ENCODE peak calls at places on chromosomes 16 and 17, in four cellular contexts. One of them, this sample, is unnamed.

GRCh38 chr16:55039931-55040330 is 109.3 kb downstream of the IRX5 start:
- DNase-seq in K562: no peak
- DNase-seq in HepG2: no peak
- DNase-seq in GM12878: no peak
- DNase-seq in this sample: no peak

GRCh38 chr17:45265823-45266222 is 3.9 kb upstream of the SPATA32 start:
- DNase-seq in K562: no peak
- DNase-seq in HepG2: no peak
- DNase-seq in GM12878: no peak
- DNase-seq in this sample: no peak

GRCh38 chr17:7336240-7337175 is at the start of gene ACAP1:
- DNase-seq in K562: peak
- DNase-seq in HepG2: no peak
- DNase-seq in GM12878: no peak
- DNase-seq in this sample: no peak

GRCh38 chr17:81648013-81648706 is 8.2 kb downstream of the PDE6G start:
- DNase-seq in K562: no peak
- DNase-seq in HepG2: no peak
- DNase-seq in GM12878: no peak
- DNase-seq in this sample: peak

GRCh38 chr16:3652373-3653037 is 2.0 kb upstream of the DNASE1 start:
- DNase-seq in K562: no peak
- DNase-seq in HepG2: peak
- DNase-seq in GM12878: no peak
- DNase-seq in this sample: peak

GRCh38 chr16:24282129-24282528 is 26.0 kb downstream of the CACNG3 start:
- DNase-seq in K562: no peak
- DNase-seq in HepG2: no peak
- DNase-seq in GM12878: no peak
- DNase-seq in this sample: no peak

GRCh38 chr16:14356064-14356463 is 274.0 kb downstream of the PARN start:
- DNase-seq in K562: no peak
- DNase-seq in HepG2: no peak
- DNase-seq in GM12878: no peak
- DNase-seq in this sample: no peak

GRCh38 chr16:11768850-11769249 is 26.2 kb upstream of the TXNDC11 start:
- DNase-seq in K562: no peak
- DNase-seq in HepG2: no peak
- DNase-seq in GM12878: peak
- DNase-seq in this sample: no peak

GRCh38 chr16:48409839-48410610 is 24.8 kb upstream of the SIAH1 start:
- DNase-seq in K562: peak
- DNase-seq in HepG2: peak
- DNase-seq in GM12878: no peak
- DNase-seq in this sample: no peak

GRCh38 chr16:89155851-89156739 is 15.5 kb upstream of the CDH15 start:
- DNase-seq in K562: no peak
- DNase-seq in HepG2: no peak
- DNase-seq in GM12878: no peak
- DNase-seq in this sample: no peak

GRCh38 chr17:62724398-62725146 is 83.5 kb downstream of the MARCHF10 start:
- DNase-seq in K562: no peak
- DNase-seq in HepG2: no peak
- DNase-seq in GM12878: peak
- DNase-seq in this sample: no peak

GRCh38 chr16:1777375-1778199 is 4.7 kb upstream of the MRPS34 start:
- DNase-seq in K562: no peak
- DNase-seq in HepG2: no peak
- DNase-seq in GM12878: no peak
- DNase-seq in this sample: no peak

GRCh38 chr16:67456383-67457140 is 24.4 kb downstream of the ATP6V0D1 start:
- DNase-seq in K562: peak
- DNase-seq in HepG2: no peak
- DNase-seq in GM12878: no peak
- DNase-seq in this sample: peak

GRCh38 chr17:45428050-45428953 is 4.4 kb downstream of the ARHGAP27 start:
- DNase-seq in K562: peak
- DNase-seq in HepG2: peak
- DNase-seq in GM12878: no peak
- DNase-seq in this sample: peak

DNA sequence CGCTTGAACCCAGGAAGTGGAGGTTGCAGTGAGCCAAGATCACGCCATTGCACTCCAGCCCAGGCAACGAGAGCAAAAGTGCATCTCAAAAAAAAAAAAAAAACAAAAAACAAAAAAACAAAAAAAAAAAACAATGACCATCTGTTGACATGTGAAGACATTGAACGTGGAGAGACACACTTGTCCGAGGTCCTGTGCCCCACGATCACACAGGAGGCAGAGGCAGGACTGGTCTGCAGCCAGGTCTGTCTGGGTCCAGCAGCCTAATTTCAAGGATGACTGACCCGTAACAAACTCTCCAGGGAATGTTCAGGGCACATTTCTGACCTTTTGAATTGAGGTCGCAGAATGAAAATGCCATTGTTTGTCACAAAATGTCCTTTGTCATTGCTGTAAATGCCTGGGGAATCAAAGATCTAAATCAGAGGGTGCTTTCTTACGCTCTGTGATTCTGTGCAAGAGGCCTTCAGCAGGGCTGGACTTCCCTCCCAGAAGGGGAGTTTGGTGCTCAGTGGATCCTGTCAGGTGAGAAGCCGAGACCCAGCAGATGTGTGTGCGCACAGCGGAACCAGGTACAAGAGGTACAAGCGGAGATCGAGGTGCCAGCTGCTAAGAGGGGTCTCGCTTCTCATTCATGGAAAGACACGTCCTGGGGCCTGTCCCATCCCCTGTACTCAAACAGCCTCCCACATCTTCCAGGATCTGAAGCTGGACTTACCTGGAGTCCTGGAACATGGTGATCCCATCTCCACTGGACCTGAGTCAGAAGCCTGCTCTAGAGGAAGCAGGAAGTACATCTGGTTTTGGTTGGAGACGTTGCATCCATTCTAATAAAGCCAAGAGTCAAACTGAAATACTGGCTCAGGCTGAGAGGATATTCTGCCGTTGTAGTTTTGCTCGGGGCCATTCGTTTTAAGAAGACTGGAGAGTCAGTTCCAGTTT is 95.8 kb downstream of the IRF8 start:
- DNase-seq in K562: no peak
- DNase-seq in HepG2: no peak
- DNase-seq in GM12878: no peak
- DNase-seq in this sample: no peak
- H2AFZ ChIP-seq in K562: no peak
- H2AFZ ChIP-seq in HepG2: no peak
- H2AFZ ChIP-seq in GM12878: peak
- H2AFZ ChIP-seq in this sample: no peak

DNA sequence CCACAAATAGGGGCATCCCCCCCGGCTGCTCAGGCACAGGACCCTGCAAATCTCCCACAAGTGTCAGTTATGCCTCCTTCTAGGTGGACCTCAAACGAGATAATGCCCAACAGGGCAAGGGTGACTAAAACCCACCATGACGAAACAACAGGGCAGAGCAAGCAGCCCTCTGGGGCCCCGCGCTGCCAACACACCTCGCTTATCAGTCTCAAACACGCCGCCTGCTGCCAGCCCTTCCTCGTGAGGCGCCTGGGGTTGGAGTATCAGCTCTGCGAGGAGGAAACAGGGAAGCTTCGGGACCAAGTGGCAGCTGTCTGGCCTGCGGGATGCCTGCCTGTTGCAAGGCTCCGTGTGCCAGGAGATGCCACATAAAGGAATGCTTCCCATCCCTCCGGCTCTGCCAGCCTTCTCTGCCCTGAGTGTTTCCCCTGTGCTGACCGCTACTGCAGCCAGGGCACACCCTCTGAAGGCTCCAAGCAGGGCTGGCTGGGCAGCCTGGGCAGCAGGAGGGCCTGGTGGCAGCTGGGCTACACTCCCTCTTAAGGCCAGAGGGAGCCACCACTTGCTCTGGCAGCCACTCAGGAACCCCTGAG is 2.5 kb downstream of the SMIM5 start:
- DNase-seq in K562: no peak
- DNase-seq in HepG2: no peak
- DNase-seq in GM12878: no peak
- DNase-seq in this sample: no peak
- TF ChIP-seq NFIC in K562: no peak
- TF ChIP-seq NFIC in HepG2: no peak
- TF ChIP-seq NFIC in GM12878: no peak
- TF ChIP-seq NFIC in this sample: no peak

GRCh38 chr17:38746004-38746892 is 1.9 kb downstream of the PCGF2 start:
- DNase-seq in K562: no peak
- DNase-seq in HepG2: peak
- DNase-seq in GM12878: no peak
- DNase-seq in this sample: no peak

GRCh38 chr17:38748329-38749221 is at the start of gene PCGF2:
- DNase-seq in K562: peak
- DNase-seq in HepG2: peak
- DNase-seq in GM12878: no peak
- DNase-seq in this sample: peak

GRCh38 chr17:38745545-38745944 is 2.6 kb downstream of the PCGF2 start:
- DNase-seq in K562: no peak
- DNase-seq in HepG2: peak
- DNase-seq in GM12878: no peak
- DNase-seq in this sample: no peak

GRCh38 chr17:38747385-38748328 is 479 bp downstream of the PCGF2 start:
- DNase-seq in K562: peak
- DNase-seq in HepG2: no peak
- DNase-seq in GM12878: no peak
- DNase-seq in this sample: peak

GRCh38 chr17:38746893-38747384 is 1.2 kb downstream of the PCGF2 start:
- DNase-seq in K562: no peak
- DNase-seq in HepG2: no peak
- DNase-seq in GM12878: no peak
- DNase-seq in this sample: no peak
- H2AFZ ChIP-seq in K562: peak
- H2AFZ ChIP-seq in HepG2: no peak
- H2AFZ ChIP-seq in GM12878: no peak
- H2AFZ ChIP-seq in this sample: no peak

GRCh38 chr16:50081428-50082018 is 15.8 kb downstream of the HEATR3 start:
- DNase-seq in K562: no peak
- DNase-seq in HepG2: no peak
- DNase-seq in GM12878: no peak
- DNase-seq in this sample: no peak

GRCh38 chr16:50083996-50084395 is 18.2 kb downstream of the HEATR3 start:
- DNase-seq in K562: no peak
- DNase-seq in HepG2: no peak
- DNase-seq in GM12878: no peak
- DNase-seq in this sample: no peak

DNA sequence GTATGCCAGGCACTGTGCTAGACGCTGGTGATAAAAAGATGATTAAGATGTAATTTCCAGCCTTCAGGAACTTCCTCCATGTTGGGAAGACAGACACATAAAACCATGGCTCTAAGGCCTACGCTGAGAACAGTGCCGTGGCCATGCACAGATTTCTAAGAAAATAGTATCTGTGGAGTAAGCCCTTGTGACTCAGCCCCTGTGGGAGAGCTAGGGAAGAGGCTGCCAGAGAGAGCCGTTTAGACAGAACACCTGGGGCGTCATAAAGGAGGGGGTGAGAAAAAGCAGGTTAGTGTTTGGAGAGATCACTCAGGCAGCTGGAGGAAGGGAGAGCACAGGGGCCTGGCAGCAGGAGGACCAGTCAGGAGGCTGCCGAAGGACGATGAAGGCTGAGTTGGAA is 14.0 kb downstream of the HEATR3 start:
- DNase-seq in K562: no peak
- DNase-seq in HepG2: no peak
- DNase-seq in GM12878: no peak
- DNase-seq in this sample: no peak
- TF ChIP-seq NFIC in K562: no peak
- TF ChIP-seq NFIC in HepG2: no peak
- TF ChIP-seq NFIC in GM12878: no peak
- TF ChIP-seq NFIC in this sample: no peak

GRCh38 chr17:32523017-32523680 is 36.4 kb downstream of the CDK5R1 start:
- DNase-seq in K562: no peak
- DNase-seq in HepG2: no peak
- DNase-seq in GM12878: peak
- DNase-seq in this sample: no peak

GRCh38 chr17:32527146-32527545 is 40.4 kb downstream of the CDK5R1 start:
- DNase-seq in K562: no peak
- DNase-seq in HepG2: no peak
- DNase-seq in GM12878: no peak
- DNase-seq in this sample: no peak

GRCh38 chr17:32520737-32521399 is 34.1 kb downstream of the CDK5R1 start:
- DNase-seq in K562: no peak
- DNase-seq in HepG2: no peak
- DNase-seq in GM12878: no peak
- DNase-seq in this sample: no peak

GRCh38 chr17:32525116-32525515 is 38.3 kb downstream of the CDK5R1 start:
- DNase-seq in K562: no peak
- DNase-seq in HepG2: no peak
- DNase-seq in GM12878: no peak
- DNase-seq in this sample: no peak

DNA sequence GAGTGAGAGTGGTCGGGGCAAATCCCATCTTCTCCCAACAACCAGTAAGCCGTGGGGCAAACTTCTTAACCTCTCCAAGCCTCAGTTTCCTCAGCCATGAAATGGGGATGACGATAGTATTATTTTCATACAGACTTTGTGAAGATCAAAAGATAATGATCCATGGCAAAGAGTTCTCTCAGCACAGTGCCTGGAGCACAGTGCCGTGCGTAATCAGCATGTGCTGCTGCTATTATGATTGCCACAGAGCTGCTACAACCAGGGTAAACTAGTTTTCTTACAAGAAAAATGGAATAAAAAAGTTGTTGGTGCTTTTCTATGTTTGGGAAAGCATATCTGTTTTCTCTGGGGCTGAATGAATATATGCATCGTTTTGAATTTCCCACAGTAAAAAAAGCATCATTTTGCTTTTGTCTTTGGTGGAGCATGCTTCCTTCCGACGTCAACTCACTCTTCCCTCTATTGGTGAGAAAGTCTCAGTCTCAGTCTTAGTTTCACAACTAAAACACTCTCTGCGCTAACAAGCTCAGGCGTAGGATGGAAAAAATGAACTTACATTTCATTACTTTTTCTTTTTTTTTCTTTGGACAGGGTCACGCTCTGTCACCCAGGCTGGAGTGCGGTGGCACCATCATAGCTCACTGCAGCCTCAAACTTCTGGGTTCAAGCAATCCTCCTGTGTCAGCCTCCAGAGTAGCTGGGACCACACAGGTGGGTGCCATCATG is 37.2 kb downstream of the CDK5R1 start:
- DNase-seq in K562: no peak
- DNase-seq in HepG2: no peak
- DNase-seq in GM12878: peak
- DNase-seq in this sample: no peak
- H2AFZ ChIP-seq in K562: no peak
- H2AFZ ChIP-seq in HepG2: no peak
- H2AFZ ChIP-seq in GM12878: no peak
- H2AFZ ChIP-seq in this sample: no peak